ENCODE peak calls at places on chromosome 17, in ten cellular contexts. One of them, this sample, is unnamed.

GRCh38 chr17:37220609-37220953 is 155.2 kb upstream of the C17orf78 start:
- DNase-seq in ascending aorta: no peak
- DNase-seq in cardiac fibroblast: peak
- DNase-seq in stomach: no peak
- DNase-seq in keratinocyte: no peak
- DNase-seq in AG04450: peak
- DNase-seq in Caco-2: no peak
- DNase-seq in IMR-90: peak
- DNase-seq in A549: no peak
- DNase-seq in astrocyte: no peak
- DNase-seq in this sample: peak

GRCh38 chr17:50469671-50470305 is 1.1 kb upstream of the CHAD start:
- DNase-seq in ascending aorta: no peak
- DNase-seq in cardiac fibroblast: no peak
- DNase-seq in stomach: no peak
- DNase-seq in keratinocyte: no peak
- DNase-seq in AG04450: no peak
- DNase-seq in Caco-2: no peak
- DNase-seq in IMR-90: no peak
- DNase-seq in A549: no peak
- DNase-seq in astrocyte: no peak
- DNase-seq in this sample: no peak

GRCh38 chr17:44348234-44348987 is 3.3 kb downstream of the GRN start:
- DNase-seq in ascending aorta: no peak
- DNase-seq in cardiac fibroblast: peak
- DNase-seq in stomach: no peak
- DNase-seq in keratinocyte: peak
- DNase-seq in AG04450: no peak
- DNase-seq in Caco-2: no peak
- DNase-seq in IMR-90: peak
- DNase-seq in A549: no peak
- DNase-seq in astrocyte: no peak
- DNase-seq in this sample: peak

GRCh38 chr17:12907477-12907876 is 110.3 kb downstream of the ELAC2 start:
- DNase-seq in ascending aorta: no peak
- DNase-seq in cardiac fibroblast: no peak
- DNase-seq in stomach: no peak
- DNase-seq in keratinocyte: no peak
- DNase-seq in AG04450: no peak
- DNase-seq in Caco-2: no peak
- DNase-seq in IMR-90: no peak
- DNase-seq in A549: no peak
- DNase-seq in astrocyte: no peak
- DNase-seq in this sample: no peak

GRCh38 chr17:17403899-17404576 is 72.8 kb upstream of the MED9 start:
- DNase-seq in ascending aorta: no peak
- DNase-seq in cardiac fibroblast: no peak
- DNase-seq in stomach: no peak
- DNase-seq in keratinocyte: no peak
- DNase-seq in AG04450: no peak
- DNase-seq in Caco-2: no peak
- DNase-seq in IMR-90: no peak
- DNase-seq in A549: no peak
- DNase-seq in astrocyte: no peak
- DNase-seq in this sample: no peak

GRCh38 chr17:76994237-76994637 is 126.0 kb downstream of the MGAT5B start:
- DNase-seq in ascending aorta: no peak
- DNase-seq in cardiac fibroblast: no peak
- DNase-seq in stomach: no peak
- DNase-seq in keratinocyte: no peak
- DNase-seq in AG04450: no peak
- DNase-seq in Caco-2: no peak
- DNase-seq in IMR-90: no peak
- DNase-seq in A549: no peak
- DNase-seq in astrocyte: peak
- DNase-seq in this sample: no peak

GRCh38 chr17:76048711-76049110 is 21.6 kb upstream of the EVPL start:
- DNase-seq in ascending aorta: no peak
- DNase-seq in cardiac fibroblast: peak
- DNase-seq in stomach: no peak
- DNase-seq in keratinocyte: no peak
- DNase-seq in AG04450: no peak
- DNase-seq in Caco-2: no peak
- DNase-seq in IMR-90: peak
- DNase-seq in A549: no peak
- DNase-seq in astrocyte: peak
- DNase-seq in this sample: no peak

GRCh38 chr17:43832976-43833829 is at the start of gene MPP3:
- DNase-seq in ascending aorta: peak
- DNase-seq in cardiac fibroblast: peak
- DNase-seq in stomach: peak
- DNase-seq in keratinocyte: no peak
- DNase-seq in AG04450: no peak
- DNase-seq in Caco-2: peak
- DNase-seq in IMR-90: peak
- DNase-seq in A549: peak
- DNase-seq in astrocyte: peak
- DNase-seq in this sample: peak

GRCh38 chr17:51354908-51355307 is 94.6 kb downstream of the UTP18 start:
- DNase-seq in ascending aorta: no peak
- DNase-seq in cardiac fibroblast: no peak
- DNase-seq in stomach: no peak
- DNase-seq in keratinocyte: no peak
- DNase-seq in AG04450: no peak
- DNase-seq in Caco-2: no peak
- DNase-seq in IMR-90: no peak
- DNase-seq in A549: no peak
- DNase-seq in astrocyte: no peak
- DNase-seq in this sample: no peak

GRCh38 chr17:38453951-38454421 is 25.7 kb downstream of the ARHGAP23 start:
- DNase-seq in ascending aorta: no peak
- DNase-seq in cardiac fibroblast: peak
- DNase-seq in stomach: no peak
- DNase-seq in keratinocyte: no peak
- DNase-seq in AG04450: no peak
- DNase-seq in Caco-2: no peak
- DNase-seq in IMR-90: peak
- DNase-seq in A549: no peak
- DNase-seq in astrocyte: peak
- DNase-seq in this sample: peak

GRCh38 chr17:75516619-75517276 is 420 bp downstream of the TSEN54 start:
- DNase-seq in ascending aorta: no peak
- DNase-seq in cardiac fibroblast: no peak
- DNase-seq in stomach: no peak
- DNase-seq in keratinocyte: no peak
- DNase-seq in AG04450: no peak
- DNase-seq in Caco-2: peak
- DNase-seq in IMR-90: no peak
- DNase-seq in A549: peak
- DNase-seq in astrocyte: no peak
- DNase-seq in this sample: peak

GRCh38 chr17:80877095-80877828 is 114.4 kb upstream of the CHMP6 start:
- DNase-seq in ascending aorta: no peak
- DNase-seq in cardiac fibroblast: no peak
- DNase-seq in stomach: no peak
- DNase-seq in keratinocyte: no peak
- DNase-seq in AG04450: no peak
- DNase-seq in Caco-2: no peak
- DNase-seq in IMR-90: no peak
- DNase-seq in A549: no peak
- DNase-seq in astrocyte: no peak
- DNase-seq in this sample: no peak

GRCh38 chr17:42872251-42872965 is 21.4 kb downstream of the AOC3 start:
- DNase-seq in ascending aorta: no peak
- DNase-seq in cardiac fibroblast: no peak
- DNase-seq in stomach: no peak
- DNase-seq in keratinocyte: no peak
- DNase-seq in AG04450: no peak
- DNase-seq in Caco-2: no peak
- DNase-seq in IMR-90: peak
- DNase-seq in A549: no peak
- DNase-seq in astrocyte: peak
- DNase-seq in this sample: no peak

GRCh38 chr17:9676084-9676483 is 30.8 kb downstream of the USP43 start:
- DNase-seq in ascending aorta: no peak
- DNase-seq in cardiac fibroblast: no peak
- DNase-seq in stomach: no peak
- DNase-seq in keratinocyte: no peak
- DNase-seq in AG04450: no peak
- DNase-seq in Caco-2: no peak
- DNase-seq in IMR-90: no peak
- DNase-seq in A549: no peak
- DNase-seq in astrocyte: no peak
- DNase-seq in this sample: no peak
- TF ChIP-seq CTCF in ascending aorta: no peak
- TF ChIP-seq CTCF in cardiac fibroblast: no peak
- TF ChIP-seq CTCF in stomach: no peak
- TF ChIP-seq CTCF in keratinocyte: peak
- TF ChIP-seq CTCF in AG04450: no peak
- TF ChIP-seq CTCF in Caco-2: peak
- TF ChIP-seq CTCF in IMR-90: no peak
- TF ChIP-seq CTCF in A549: peak
- TF ChIP-seq CTCF in astrocyte: peak
- TF ChIP-seq CTCF in this sample: peak

GRCh38 chr17:41103896-41104295 is 1.3 kb upstream of the KRTAP4-9 start:
- DNase-seq in ascending aorta: no peak
- DNase-seq in cardiac fibroblast: peak
- DNase-seq in stomach: no peak
- DNase-seq in keratinocyte: no peak
- DNase-seq in AG04450: no peak
- DNase-seq in Caco-2: no peak
- DNase-seq in IMR-90: peak
- DNase-seq in A549: no peak
- DNase-seq in astrocyte: no peak
- DNase-seq in this sample: no peak
- H3K4me3 ChIP-seq in ascending aorta: no peak
- H3K4me3 ChIP-seq in cardiac fibroblast: no peak
- H3K4me3 ChIP-seq in stomach: no peak
- H3K4me3 ChIP-seq in keratinocyte: no peak
- H3K4me3 ChIP-seq in AG04450: no peak
- H3K4me3 ChIP-seq in Caco-2: no peak
- H3K4me3 ChIP-seq in IMR-90: no peak
- H3K4me3 ChIP-seq in A549: no peak
- H3K4me3 ChIP-seq in astrocyte: no peak
- H3K4me3 ChIP-seq in this sample: no peak

GRCh38 chr17:6279659-6280058 is 155.3 kb downstream of the AIPL1 start:
- DNase-seq in ascending aorta: no peak
- DNase-seq in cardiac fibroblast: no peak
- DNase-seq in stomach: no peak
- DNase-seq in keratinocyte: peak
- DNase-seq in AG04450: no peak
- DNase-seq in Caco-2: peak
- DNase-seq in IMR-90: no peak
- DNase-seq in A549: no peak
- DNase-seq in astrocyte: no peak
- DNase-seq in this sample: no peak
- TF ChIP-seq CTCF in ascending aorta: no peak
- TF ChIP-seq CTCF in cardiac fibroblast: no peak
- TF ChIP-seq CTCF in stomach: no peak
- TF ChIP-seq CTCF in keratinocyte: peak
- TF ChIP-seq CTCF in AG04450: no peak
- TF ChIP-seq CTCF in Caco-2: peak
- TF ChIP-seq CTCF in IMR-90: no peak
- TF ChIP-seq CTCF in A549: peak
- TF ChIP-seq CTCF in astrocyte: no peak
- TF ChIP-seq CTCF in this sample: no peak

GRCh38 chr17:14318109-14318905 is 17.4 kb downstream of the HS3ST3B1 start:
- DNase-seq in ascending aorta: no peak
- DNase-seq in cardiac fibroblast: no peak
- DNase-seq in stomach: no peak
- DNase-seq in keratinocyte: no peak
- DNase-seq in AG04450: no peak
- DNase-seq in Caco-2: no peak
- DNase-seq in IMR-90: no peak
- DNase-seq in A549: no peak
- DNase-seq in astrocyte: no peak
- DNase-seq in this sample: no peak

GRCh38 chr17:14317383-14317782 is 16.5 kb downstream of the HS3ST3B1 start:
- DNase-seq in ascending aorta: no peak
- DNase-seq in cardiac fibroblast: no peak
- DNase-seq in stomach: no peak
- DNase-seq in keratinocyte: no peak
- DNase-seq in AG04450: no peak
- DNase-seq in Caco-2: no peak
- DNase-seq in IMR-90: no peak
- DNase-seq in A549: no peak
- DNase-seq in astrocyte: no peak
- DNase-seq in this sample: no peak

GRCh38 chr17:14312522-14312921 is 11.6 kb downstream of the HS3ST3B1 start:
- DNase-seq in ascending aorta: no peak
- DNase-seq in cardiac fibroblast: no peak
- DNase-seq in stomach: no peak
- DNase-seq in keratinocyte: no peak
- DNase-seq in AG04450: no peak
- DNase-seq in Caco-2: no peak
- DNase-seq in IMR-90: no peak
- DNase-seq in A549: no peak
- DNase-seq in astrocyte: no peak
- DNase-seq in this sample: no peak

GRCh38 chr17:14318906-14319205 is 18.0 kb downstream of the HS3ST3B1 start:
- DNase-seq in ascending aorta: no peak
- DNase-seq in cardiac fibroblast: no peak
- DNase-seq in stomach: no peak
- DNase-seq in keratinocyte: no peak
- DNase-seq in AG04450: no peak
- DNase-seq in Caco-2: no peak
- DNase-seq in IMR-90: no peak
- DNase-seq in A549: no peak
- DNase-seq in astrocyte: no peak
- DNase-seq in this sample: no peak

GRCh38 chr17:14316131-14316854 is 15.4 kb downstream of the HS3ST3B1 start:
- DNase-seq in ascending aorta: no peak
- DNase-seq in cardiac fibroblast: no peak
- DNase-seq in stomach: no peak
- DNase-seq in keratinocyte: no peak
- DNase-seq in AG04450: no peak
- DNase-seq in Caco-2: no peak
- DNase-seq in IMR-90: peak
- DNase-seq in A549: no peak
- DNase-seq in astrocyte: peak
- DNase-seq in this sample: peak
- H3K4me3 ChIP-seq in ascending aorta: no peak
- H3K4me3 ChIP-seq in cardiac fibroblast: no peak
- H3K4me3 ChIP-seq in stomach: no peak
- H3K4me3 ChIP-seq in keratinocyte: no peak
- H3K4me3 ChIP-seq in AG04450: no peak
- H3K4me3 ChIP-seq in Caco-2: no peak
- H3K4me3 ChIP-seq in IMR-90: no peak
- H3K4me3 ChIP-seq in A549: no peak
- H3K4me3 ChIP-seq in astrocyte: no peak
- H3K4me3 ChIP-seq in this sample: no peak

GRCh38 chr17:32483451-32484019 is 3.3 kb upstream of the CDK5R1 start:
- DNase-seq in ascending aorta: peak
- DNase-seq in cardiac fibroblast: peak
- DNase-seq in stomach: peak
- DNase-seq in keratinocyte: no peak
- DNase-seq in AG04450: no peak
- DNase-seq in Caco-2: no peak
- DNase-seq in IMR-90: peak
- DNase-seq in A549: peak
- DNase-seq in astrocyte: peak
- DNase-seq in this sample: peak
- TF ChIP-seq CTCF in ascending aorta: peak
- TF ChIP-seq CTCF in cardiac fibroblast: peak
- TF ChIP-seq CTCF in stomach: peak
- TF ChIP-seq CTCF in keratinocyte: peak
- TF ChIP-seq CTCF in AG04450: peak
- TF ChIP-seq CTCF in Caco-2: peak
- TF ChIP-seq CTCF in IMR-90: peak
- TF ChIP-seq CTCF in A549: peak
- TF ChIP-seq CTCF in astrocyte: peak
- TF ChIP-seq CTCF in this sample: peak